ENCODE peak calls at places on chromosomes 3 and 15, in ten cellular contexts. One of them, this sample, is unnamed.

GRCh38 chr15:58409861-58410260 is 21.9 kb upstream of the LIPC start:
- DNase-seq in heart left ventricle: no peak
- DNase-seq in vagina: no peak
- DNase-seq in spleen: no peak
- DNase-seq in tibial nerve: no peak
- DNase-seq in A549: no peak
- DNase-seq in esophagus squamous epithelium: no peak
- DNase-seq in sigmoid colon: no peak
- DNase-seq in ovary: no peak
- DNase-seq in gastrocnemius medialis: no peak
- DNase-seq in this sample: no peak

GRCh38 chr3:23873941-23874340 is 42.8 kb downstream of the NKIRAS1 start:
- DNase-seq in heart left ventricle: no peak
- DNase-seq in vagina: no peak
- DNase-seq in spleen: no peak
- DNase-seq in tibial nerve: no peak
- DNase-seq in A549: no peak
- DNase-seq in esophagus squamous epithelium: no peak
- DNase-seq in sigmoid colon: no peak
- DNase-seq in ovary: no peak
- DNase-seq in gastrocnemius medialis: peak; percentile 33
- DNase-seq in this sample: no peak

GRCh38 chr3:20250786-20251185 is 64.8 kb upstream of the SGO1 start:
- DNase-seq in heart left ventricle: no peak
- DNase-seq in vagina: no peak
- DNase-seq in spleen: no peak
- DNase-seq in tibial nerve: no peak
- DNase-seq in A549: no peak
- DNase-seq in esophagus squamous epithelium: no peak
- DNase-seq in sigmoid colon: no peak
- DNase-seq in ovary: no peak
- DNase-seq in gastrocnemius medialis: no peak
- DNase-seq in this sample: no peak

GRCh38 chr3:142896201-142896755 is 7.4 kb upstream of the PCOLCE2 start:
- DNase-seq in heart left ventricle: no peak
- DNase-seq in vagina: no peak
- DNase-seq in spleen: no peak
- DNase-seq in tibial nerve: no peak
- DNase-seq in A549: peak; percentile 40
- DNase-seq in esophagus squamous epithelium: no peak
- DNase-seq in sigmoid colon: no peak
- DNase-seq in ovary: no peak
- DNase-seq in gastrocnemius medialis: no peak
- DNase-seq in this sample: peak; percentile 27

GRCh38 chr3:100662113-100662823 is 47.0 kb upstream of the TFG start:
- DNase-seq in heart left ventricle: no peak
- DNase-seq in vagina: no peak
- DNase-seq in spleen: no peak
- DNase-seq in tibial nerve: no peak
- DNase-seq in A549: no peak
- DNase-seq in esophagus squamous epithelium: no peak
- DNase-seq in sigmoid colon: no peak
- DNase-seq in ovary: no peak
- DNase-seq in gastrocnemius medialis: no peak
- DNase-seq in this sample: no peak

GRCh38 chr3:11582123-11582968 is 61.4 kb downstream of the VGLL4 start:
- DNase-seq in heart left ventricle: peak; percentile 82
- DNase-seq in vagina: peak; percentile 88
- DNase-seq in spleen: no peak
- DNase-seq in tibial nerve: peak; percentile 72
- DNase-seq in A549: no peak
- DNase-seq in esophagus squamous epithelium: no peak
- DNase-seq in sigmoid colon: peak; percentile 90
- DNase-seq in ovary: peak; percentile 80
- DNase-seq in gastrocnemius medialis: peak; percentile 53
- DNase-seq in this sample: no peak

GRCh38 chr3:18740631-18741583 is 315.8 kb upstream of the SATB1 start:
- DNase-seq in heart left ventricle: peak; percentile 11
- DNase-seq in vagina: no peak
- DNase-seq in spleen: no peak
- DNase-seq in tibial nerve: peak; percentile 13
- DNase-seq in A549: no peak
- DNase-seq in esophagus squamous epithelium: no peak
- DNase-seq in sigmoid colon: no peak
- DNase-seq in ovary: no peak
- DNase-seq in gastrocnemius medialis: no peak
- DNase-seq in this sample: peak; percentile 60

GRCh38 chr15:66872394-66872793 is 170.4 kb downstream of the SMAD6 start:
- DNase-seq in heart left ventricle: no peak
- DNase-seq in vagina: no peak
- DNase-seq in spleen: no peak
- DNase-seq in tibial nerve: no peak
- DNase-seq in A549: no peak
- DNase-seq in esophagus squamous epithelium: no peak
- DNase-seq in sigmoid colon: no peak
- DNase-seq in ovary: no peak
- DNase-seq in gastrocnemius medialis: no peak
- DNase-seq in this sample: no peak

GRCh38 chr3:187247398-187247797 is 44.1 kb downstream of the MASP1 start:
- DNase-seq in heart left ventricle: no peak
- DNase-seq in vagina: no peak
- DNase-seq in spleen: no peak
- DNase-seq in tibial nerve: no peak
- DNase-seq in A549: no peak
- DNase-seq in esophagus squamous epithelium: no peak
- DNase-seq in sigmoid colon: no peak
- DNase-seq in ovary: no peak
- DNase-seq in gastrocnemius medialis: no peak
- DNase-seq in this sample: no peak

GRCh38 chr3:124986153-124987143 is 51.9 kb upstream of the MUC13 start:
- DNase-seq in heart left ventricle: no peak
- DNase-seq in vagina: no peak
- DNase-seq in spleen: no peak
- DNase-seq in tibial nerve: no peak
- DNase-seq in A549: peak; percentile 72
- DNase-seq in esophagus squamous epithelium: no peak
- DNase-seq in sigmoid colon: no peak
- DNase-seq in ovary: no peak
- DNase-seq in gastrocnemius medialis: no peak
- DNase-seq in this sample: no peak

GRCh38 chr15:97909291-97909891 is 51.1 kb upstream of the ARRDC4 start:
- DNase-seq in heart left ventricle: peak; percentile 34
- DNase-seq in vagina: no peak
- DNase-seq in spleen: peak; percentile 84
- DNase-seq in tibial nerve: peak; percentile 59
- DNase-seq in A549: peak; percentile 33
- DNase-seq in esophagus squamous epithelium: peak; percentile 2
- DNase-seq in sigmoid colon: peak; percentile 79
- DNase-seq in ovary: peak; percentile 32
- DNase-seq in gastrocnemius medialis: peak; percentile 39
- DNase-seq in this sample: peak; percentile 72

GRCh38 chr3:47664519-47664918 is 85.9 kb upstream of the CSPG5 start:
- DNase-seq in heart left ventricle: no peak
- DNase-seq in vagina: no peak
- DNase-seq in spleen: no peak
- DNase-seq in tibial nerve: no peak
- DNase-seq in A549: peak; percentile 33
- DNase-seq in esophagus squamous epithelium: no peak
- DNase-seq in sigmoid colon: no peak
- DNase-seq in ovary: no peak
- DNase-seq in gastrocnemius medialis: no peak
- DNase-seq in this sample: peak; percentile 68

GRCh38 chr15:40694706-40695468 is at the start of gene RAD51:
- DNase-seq in heart left ventricle: peak; percentile 93
- DNase-seq in vagina: peak; percentile 90
- DNase-seq in spleen: peak; percentile 98
- DNase-seq in tibial nerve: peak; percentile 88
- DNase-seq in A549: peak; percentile 83
- DNase-seq in esophagus squamous epithelium: peak; percentile 77
- DNase-seq in sigmoid colon: peak; percentile 95
- DNase-seq in ovary: peak; percentile 93
- DNase-seq in gastrocnemius medialis: peak; percentile 86
- DNase-seq in this sample: peak; percentile 97

GRCh38 chr3:168968611-168969010 is 694.9 kb downstream of the MECOM start:
- DNase-seq in heart left ventricle: no peak
- DNase-seq in vagina: no peak
- DNase-seq in spleen: no peak
- DNase-seq in tibial nerve: no peak
- DNase-seq in A549: no peak
- DNase-seq in esophagus squamous epithelium: no peak
- DNase-seq in sigmoid colon: no peak
- DNase-seq in ovary: no peak
- DNase-seq in gastrocnemius medialis: no peak
- DNase-seq in this sample: no peak
- TF ChIP-seq POLR2A in heart left ventricle: no peak
- TF ChIP-seq POLR2A in vagina: no peak
- TF ChIP-seq POLR2A in spleen: no peak
- TF ChIP-seq POLR2A in tibial nerve: no peak
- TF ChIP-seq POLR2A in A549: no peak
- TF ChIP-seq POLR2A in esophagus squamous epithelium: no peak
- TF ChIP-seq POLR2A in sigmoid colon: no peak
- TF ChIP-seq POLR2A in ovary: no peak
- TF ChIP-seq POLR2A in gastrocnemius medialis: no peak
- TF ChIP-seq POLR2A in this sample: no peak

GRCh38 chr3:39385456-39386098 is 2.4 kb downstream of the SLC25A38 start:
- DNase-seq in heart left ventricle: no peak
- DNase-seq in vagina: no peak
- DNase-seq in spleen: no peak
- DNase-seq in tibial nerve: no peak
- DNase-seq in A549: no peak
- DNase-seq in esophagus squamous epithelium: no peak
- DNase-seq in sigmoid colon: no peak
- DNase-seq in ovary: no peak
- DNase-seq in gastrocnemius medialis: no peak
- DNase-seq in this sample: peak; percentile 28

GRCh38 chr3:39383190-39383912 is at the start of gene SLC25A38:
- DNase-seq in heart left ventricle: peak; percentile 69
- DNase-seq in vagina: no peak
- DNase-seq in spleen: peak; percentile 96
- DNase-seq in tibial nerve: peak; percentile 70
- DNase-seq in A549: peak; percentile 95
- DNase-seq in esophagus squamous epithelium: no peak
- DNase-seq in sigmoid colon: peak; percentile 91
- DNase-seq in ovary: peak; percentile 78
- DNase-seq in gastrocnemius medialis: peak; percentile 76
- DNase-seq in this sample: peak; percentile 94

GRCh38 chr3:39386331-39386730 is 3.2 kb downstream of the SLC25A38 start:
- DNase-seq in heart left ventricle: no peak
- DNase-seq in vagina: peak; percentile 62
- DNase-seq in spleen: no peak
- DNase-seq in tibial nerve: no peak
- DNase-seq in A549: no peak
- DNase-seq in esophagus squamous epithelium: no peak
- DNase-seq in sigmoid colon: no peak
- DNase-seq in ovary: no peak
- DNase-seq in gastrocnemius medialis: no peak
- DNase-seq in this sample: no peak

GRCh38 chr3:39384665-39385000 is 1.5 kb downstream of the SLC25A38 start:
- DNase-seq in heart left ventricle: no peak
- DNase-seq in vagina: no peak
- DNase-seq in spleen: no peak
- DNase-seq in tibial nerve: no peak
- DNase-seq in A549: no peak
- DNase-seq in esophagus squamous epithelium: no peak
- DNase-seq in sigmoid colon: no peak
- DNase-seq in ovary: no peak
- DNase-seq in gastrocnemius medialis: no peak
- DNase-seq in this sample: no peak

GRCh38 chr3:39383913-39384664 is 919 bp downstream of the SLC25A38 start:
- DNase-seq in heart left ventricle: peak; percentile 96
- DNase-seq in vagina: peak; percentile 95
- DNase-seq in spleen: peak; percentile 98
- DNase-seq in tibial nerve: peak; percentile 95
- DNase-seq in A549: peak; percentile 98
- DNase-seq in esophagus squamous epithelium: no peak
- DNase-seq in sigmoid colon: peak; percentile 98
- DNase-seq in ovary: peak; percentile 96
- DNase-seq in gastrocnemius medialis: peak; percentile 96
- DNase-seq in this sample: peak; percentile 97
- TF ChIP-seq CTCF in heart left ventricle: no peak
- TF ChIP-seq CTCF in vagina: no peak
- TF ChIP-seq CTCF in spleen: peak; percentile 13
- TF ChIP-seq CTCF in tibial nerve: peak; percentile 56
- TF ChIP-seq CTCF in A549: no peak
- TF ChIP-seq CTCF in esophagus squamous epithelium: no peak
- TF ChIP-seq CTCF in sigmoid colon: no peak
- TF ChIP-seq CTCF in ovary: no peak
- TF ChIP-seq CTCF in gastrocnemius medialis: no peak
- TF ChIP-seq CTCF in this sample: no peak

GRCh38 chr15:85692873-85693272 is 101.9 kb downstream of the KLHL25 start:
- DNase-seq in heart left ventricle: no peak
- DNase-seq in vagina: no peak
- DNase-seq in spleen: no peak
- DNase-seq in tibial nerve: no peak
- DNase-seq in A549: no peak
- DNase-seq in esophagus squamous epithelium: no peak
- DNase-seq in sigmoid colon: no peak
- DNase-seq in ovary: no peak
- DNase-seq in gastrocnemius medialis: no peak
- DNase-seq in this sample: no peak
- H3K4me3 ChIP-seq in heart left ventricle: no peak overlapping the region
- H3K4me3 ChIP-seq in vagina: no peak overlapping the region
- H3K4me3 ChIP-seq in spleen: no peak overlapping the region
- H3K4me3 ChIP-seq in tibial nerve: no peak overlapping the region
- H3K4me3 ChIP-seq in A549: no peak overlapping the region
- H3K4me3 ChIP-seq in esophagus squamous epithelium: no peak overlapping the region
- H3K4me3 ChIP-seq in sigmoid colon: no peak overlapping the region
- H3K4me3 ChIP-seq in ovary: no peak overlapping the region
- H3K4me3 ChIP-seq in gastrocnemius medialis: no peak overlapping the region
- H3K4me3 ChIP-seq in this sample: no peak overlapping the region

DNA sequence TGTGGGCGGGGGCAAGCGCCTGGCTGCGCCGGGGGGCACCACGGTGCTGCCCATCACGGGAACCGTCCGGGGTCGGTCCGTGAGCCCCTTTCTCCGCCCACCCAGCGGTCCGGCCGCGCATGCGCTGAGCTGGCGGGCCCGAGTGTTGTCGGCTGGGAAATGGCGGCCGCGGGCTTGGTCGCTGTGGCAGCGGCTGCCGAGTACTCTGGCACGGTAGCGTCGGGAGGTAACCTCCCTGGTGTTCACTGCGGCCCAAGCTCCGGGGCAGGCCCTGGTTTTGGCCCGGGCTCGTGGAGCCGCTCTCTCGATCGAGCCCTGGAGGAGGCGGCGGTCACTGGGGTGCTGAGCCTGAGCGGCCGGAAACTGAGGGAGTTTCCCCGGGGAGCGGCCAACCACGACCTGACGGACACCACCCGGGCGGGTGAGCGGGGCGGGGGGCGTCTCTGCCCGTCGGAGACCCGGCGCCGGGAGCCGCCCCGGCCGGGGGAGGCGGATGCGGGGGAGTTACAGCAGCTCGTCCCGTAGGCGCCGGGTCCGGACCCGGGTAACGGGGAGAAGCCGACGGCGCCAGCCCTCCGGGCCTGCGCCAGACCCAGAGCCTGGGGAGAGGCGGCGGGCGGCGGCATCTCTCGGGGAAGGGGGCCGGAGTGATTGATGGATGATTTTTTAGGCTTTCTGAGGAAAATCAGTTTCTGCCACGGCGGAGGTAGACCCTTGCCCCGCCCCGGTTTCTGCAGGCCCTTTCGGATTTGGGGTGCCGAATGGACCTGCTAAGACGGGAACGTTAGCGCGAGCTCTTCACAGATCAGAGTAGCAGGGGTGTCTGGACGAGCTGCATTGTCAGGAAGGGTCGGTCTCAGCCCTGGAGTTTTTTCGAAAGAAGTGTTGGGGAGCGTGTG is at the start of gene LRCH3:
- DNase-seq in heart left ventricle: peak; percentile 81
- DNase-seq in vagina: no peak
- DNase-seq in spleen: peak; percentile 95
- DNase-seq in tibial nerve: peak; percentile 73
- DNase-seq in A549: peak; percentile 86
- DNase-seq in esophagus squamous epithelium: no peak
- DNase-seq in sigmoid colon: peak; percentile 85
- DNase-seq in ovary: peak; percentile 90
- DNase-seq in gastrocnemius medialis: peak; percentile 59
- DNase-seq in this sample: peak; percentile 81
- TF ChIP-seq POLR2A in heart left ventricle: peak; percentile 75
- TF ChIP-seq POLR2A in vagina: no peak
- TF ChIP-seq POLR2A in spleen: no peak
- TF ChIP-seq POLR2A in tibial nerve: no peak
- TF ChIP-seq POLR2A in A549: peak; percentile 94
- TF ChIP-seq POLR2A in esophagus squamous epithelium: peak; percentile 78
- TF ChIP-seq POLR2A in sigmoid colon: no peak
- TF ChIP-seq POLR2A in ovary: peak; percentile 62
- TF ChIP-seq POLR2A in gastrocnemius medialis: peak; percentile 74
- TF ChIP-seq POLR2A in this sample: peak; percentile 81